ENCODE peak calls at places on chromosome 7, in ten cellular contexts. One of them, this sample, is unnamed. For H3K27me3 and H3K36me3, the result is how much of the 10 kb centered on the place peaks cover.

GRCh38 chr7:1802899-1803298 is 132.8 kb downstream of the ELFN1 start:
- DNase-seq in hepatocyte: no peak
- DNase-seq in CD8-positive, alpha-beta memory T cell: no peak
- DNase-seq in stomach: peak
- DNase-seq in lung: no peak
- DNase-seq in NT2/D1: no peak
- DNase-seq in BJ: no peak
- DNase-seq in psoas muscle: no peak
- DNase-seq in GM23248: no peak
- DNase-seq in IMR-90: no peak
- DNase-seq in this sample: no peak

GRCh38 chr7:32115831-32116230 is 45.6 kb upstream of the PDE1C start:
- DNase-seq in psoas muscle: no peak
- DNase-seq in lung: no peak
- DNase-seq in hepatocyte: no peak
- DNase-seq in stomach: no peak
- DNase-seq in NT2/D1: no peak
- DNase-seq in IMR-90: peak
- DNase-seq in GM23248: peak
- DNase-seq in BJ: peak
- DNase-seq in CD8-positive, alpha-beta memory T cell: no peak
- DNase-seq in this sample: no peak

GRCh38 chr7:23291957-23292560 is 7.1 kb upstream of the MALSU1 start:
- DNase-seq in NT2/D1: no peak
- DNase-seq in psoas muscle: no peak
- DNase-seq in lung: no peak
- DNase-seq in GM23248: no peak
- DNase-seq in BJ: no peak
- DNase-seq in IMR-90: no peak
- DNase-seq in CD8-positive, alpha-beta memory T cell: no peak
- DNase-seq in stomach: no peak
- DNase-seq in hepatocyte: no peak
- DNase-seq in this sample: no peak

GRCh38 chr7:151802469-151802846 is 74.5 kb downstream of the PRKAG2 start:
- DNase-seq in GM23248: no peak
- DNase-seq in CD8-positive, alpha-beta memory T cell: no peak
- DNase-seq in lung: no peak
- DNase-seq in stomach: no peak
- DNase-seq in BJ: no peak
- DNase-seq in IMR-90: no peak
- DNase-seq in psoas muscle: peak
- DNase-seq in hepatocyte: no peak
- DNase-seq in NT2/D1: no peak
- DNase-seq in this sample: no peak

GRCh38 chr7:22726849-22727792 is at the start of gene IL6:
- DNase-seq in BJ: peak
- DNase-seq in CD8-positive, alpha-beta memory T cell: peak
- DNase-seq in lung: peak
- DNase-seq in IMR-90: peak
- DNase-seq in psoas muscle: peak
- DNase-seq in hepatocyte: peak
- DNase-seq in GM23248: peak
- DNase-seq in stomach: peak
- DNase-seq in NT2/D1: peak
- DNase-seq in this sample: peak

GRCh38 chr7:151632750-151633515 is 113.2 kb upstream of the RHEB start:
- DNase-seq in CD8-positive, alpha-beta memory T cell: peak
- DNase-seq in stomach: peak
- DNase-seq in BJ: no peak
- DNase-seq in hepatocyte: peak
- DNase-seq in lung: peak
- DNase-seq in GM23248: peak
- DNase-seq in psoas muscle: peak
- DNase-seq in IMR-90: peak
- DNase-seq in NT2/D1: no peak
- DNase-seq in this sample: peak

GRCh38 chr7:96416599-96416998 is 94.7 kb upstream of the SLC25A13 start:
- DNase-seq in NT2/D1: no peak
- DNase-seq in stomach: no peak
- DNase-seq in psoas muscle: no peak
- DNase-seq in IMR-90: no peak
- DNase-seq in GM23248: no peak
- DNase-seq in hepatocyte: no peak
- DNase-seq in BJ: no peak
- DNase-seq in lung: no peak
- DNase-seq in CD8-positive, alpha-beta memory T cell: no peak
- DNase-seq in this sample: no peak

GRCh38 chr7:121752706-121753105 is 120.3 kb upstream of the PTPRZ1 start:
- DNase-seq in hepatocyte: peak
- DNase-seq in CD8-positive, alpha-beta memory T cell: no peak
- DNase-seq in stomach: no peak
- DNase-seq in lung: no peak
- DNase-seq in BJ: no peak
- DNase-seq in IMR-90: peak
- DNase-seq in GM23248: peak
- DNase-seq in psoas muscle: no peak
- DNase-seq in NT2/D1: peak
- DNase-seq in this sample: no peak

GRCh38 chr7:112362796-112363195 is 87.5 kb upstream of the IFRD1 start:
- DNase-seq in stomach: no peak
- DNase-seq in NT2/D1: no peak
- DNase-seq in psoas muscle: no peak
- DNase-seq in IMR-90: no peak
- DNase-seq in CD8-positive, alpha-beta memory T cell: no peak
- DNase-seq in lung: peak
- DNase-seq in BJ: no peak
- DNase-seq in hepatocyte: no peak
- DNase-seq in GM23248: peak
- DNase-seq in this sample: peak

GRCh38 chr7:1254281-1255082 is 21.8 kb downstream of the UNCX start:
- DNase-seq in lung: no peak
- DNase-seq in hepatocyte: no peak
- DNase-seq in BJ: no peak
- DNase-seq in IMR-90: no peak
- DNase-seq in psoas muscle: peak
- DNase-seq in CD8-positive, alpha-beta memory T cell: no peak
- DNase-seq in GM23248: no peak
- DNase-seq in NT2/D1: no peak
- DNase-seq in stomach: no peak
- DNase-seq in this sample: no peak

GRCh38 chr7:47954231-47954911 is 6.1 kb upstream of the PKD1L1 start:
- DNase-seq in CD8-positive, alpha-beta memory T cell: no peak
- DNase-seq in lung: no peak
- DNase-seq in BJ: no peak
- DNase-seq in stomach: no peak
- DNase-seq in psoas muscle: no peak
- DNase-seq in NT2/D1: no peak
- DNase-seq in IMR-90: peak
- DNase-seq in hepatocyte: no peak
- DNase-seq in GM23248: peak
- DNase-seq in this sample: no peak

DNA sequence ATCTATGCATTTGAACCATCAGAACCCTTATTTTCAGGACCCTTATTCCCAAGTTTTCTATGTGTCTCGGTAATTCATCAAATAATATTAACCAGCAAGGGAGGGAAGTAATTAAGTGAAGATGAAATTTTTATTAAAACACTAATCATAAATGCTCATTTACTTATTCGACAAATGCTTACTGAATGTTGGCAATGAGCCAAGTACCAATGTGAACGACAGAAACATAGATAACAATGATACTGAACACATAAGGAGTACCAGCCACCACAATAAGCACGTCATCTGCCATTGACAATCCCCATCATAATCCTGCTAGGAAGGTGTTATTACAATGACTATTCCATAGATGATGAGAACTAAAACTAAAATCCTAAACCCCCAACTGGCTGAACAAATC is 45.5 kb downstream of the GRM8 start:
- DNase-seq in hepatocyte: no peak
- DNase-seq in BJ: no peak
- DNase-seq in NT2/D1: no peak
- DNase-seq in stomach: no peak
- DNase-seq in GM23248: no peak
- DNase-seq in CD8-positive, alpha-beta memory T cell: no peak
- DNase-seq in psoas muscle: no peak
- DNase-seq in IMR-90: no peak
- DNase-seq in lung: no peak
- DNase-seq in this sample: no peak
- H3K27me3 ChIP-seq in hepatocyte: under half
- H3K27me3 ChIP-seq in BJ: under half
- H3K27me3 ChIP-seq in NT2/D1: under half
- H3K27me3 ChIP-seq in stomach: under half
- H3K27me3 ChIP-seq in GM23248: under half
- H3K27me3 ChIP-seq in CD8-positive, alpha-beta memory T cell: under half
- H3K27me3 ChIP-seq in psoas muscle: under half
- H3K27me3 ChIP-seq in IMR-90: under half
- H3K27me3 ChIP-seq in lung: under half
- H3K27me3 ChIP-seq in this sample: under half

GRCh38 chr7:148790327-148790726 is 91.6 kb downstream of the CUL1 start:
- DNase-seq in psoas muscle: no peak
- DNase-seq in IMR-90: no peak
- DNase-seq in hepatocyte: no peak
- DNase-seq in BJ: no peak
- DNase-seq in GM23248: no peak
- DNase-seq in CD8-positive, alpha-beta memory T cell: no peak
- DNase-seq in stomach: no peak
- DNase-seq in lung: no peak
- DNase-seq in NT2/D1: no peak
- DNase-seq in this sample: no peak
- H3K36me3 ChIP-seq in psoas muscle: half or more
- H3K36me3 ChIP-seq in IMR-90: half or more
- H3K36me3 ChIP-seq in hepatocyte: under half
- H3K36me3 ChIP-seq in BJ: under half
- H3K36me3 ChIP-seq in GM23248: half or more
- H3K36me3 ChIP-seq in CD8-positive, alpha-beta memory T cell: half or more
- H3K36me3 ChIP-seq in stomach: half or more
- H3K36me3 ChIP-seq in lung: under half
- H3K36me3 ChIP-seq in NT2/D1: half or more
- H3K36me3 ChIP-seq in this sample: half or more

DNA sequence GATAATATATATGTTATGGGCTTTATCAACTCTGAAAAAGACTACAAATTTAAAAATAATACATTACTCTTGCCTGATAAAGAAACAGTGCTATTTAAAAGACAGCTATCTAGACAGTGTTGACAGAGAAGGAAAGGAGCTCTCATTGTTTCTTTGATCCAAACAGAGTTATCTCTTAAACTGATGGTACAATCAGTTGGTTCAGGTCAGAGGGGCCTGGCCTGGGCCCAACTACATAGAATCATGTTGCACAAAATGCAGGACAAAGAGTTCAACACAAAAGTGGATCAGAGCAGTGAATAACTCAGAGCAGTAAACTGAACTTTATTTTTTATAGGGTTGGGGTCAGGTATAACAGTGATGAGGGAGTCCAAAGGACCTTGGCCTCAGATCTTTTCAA is 33.8 kb upstream of the SEMA3D start:
- DNase-seq in lung: no peak
- DNase-seq in NT2/D1: no peak
- DNase-seq in hepatocyte: no peak
- DNase-seq in CD8-positive, alpha-beta memory T cell: no peak
- DNase-seq in GM23248: no peak
- DNase-seq in stomach: no peak
- DNase-seq in IMR-90: no peak
- DNase-seq in BJ: no peak
- DNase-seq in psoas muscle: no peak
- DNase-seq in this sample: no peak
- H3K27me3 ChIP-seq in lung: under half
- H3K27me3 ChIP-seq in NT2/D1: under half
- H3K27me3 ChIP-seq in hepatocyte: under half
- H3K27me3 ChIP-seq in CD8-positive, alpha-beta memory T cell: under half
- H3K27me3 ChIP-seq in GM23248: under half
- H3K27me3 ChIP-seq in stomach: under half
- H3K27me3 ChIP-seq in IMR-90: under half
- H3K27me3 ChIP-seq in BJ: under half
- H3K27me3 ChIP-seq in psoas muscle: under half
- H3K27me3 ChIP-seq in this sample: under half

DNA sequence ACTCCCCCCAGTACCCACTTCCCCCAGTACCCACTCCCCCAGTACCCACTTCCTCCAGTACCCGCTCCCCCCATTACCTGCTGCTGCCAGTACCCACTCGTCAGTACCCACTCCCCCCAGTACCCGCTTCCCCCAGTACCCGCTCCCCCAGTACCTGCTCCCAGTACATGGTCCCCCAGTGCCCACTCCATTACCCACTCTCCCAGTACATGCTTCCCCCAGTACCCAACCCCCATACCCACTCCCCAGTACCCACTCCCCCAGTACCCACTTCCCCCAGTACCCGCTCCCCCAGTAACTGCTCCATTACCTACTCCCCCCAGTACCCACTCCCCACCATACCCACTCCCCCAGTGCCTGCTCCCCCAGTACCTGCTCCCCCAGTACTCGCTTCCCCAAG is 550.6 kb downstream of the DNAJB6 start:
- DNase-seq in GM23248: no peak
- DNase-seq in psoas muscle: no peak
- DNase-seq in NT2/D1: no peak
- DNase-seq in stomach: no peak
- DNase-seq in hepatocyte: no peak
- DNase-seq in lung: no peak
- DNase-seq in BJ: no peak
- DNase-seq in IMR-90: no peak
- DNase-seq in CD8-positive, alpha-beta memory T cell: no peak
- DNase-seq in this sample: no peak
- H3K36me3 ChIP-seq in GM23248: under half
- H3K36me3 ChIP-seq in psoas muscle: under half
- H3K36me3 ChIP-seq in NT2/D1: under half
- H3K36me3 ChIP-seq in stomach: under half
- H3K36me3 ChIP-seq in hepatocyte: under half
- H3K36me3 ChIP-seq in lung: under half
- H3K36me3 ChIP-seq in BJ: under half
- H3K36me3 ChIP-seq in IMR-90: under half
- H3K36me3 ChIP-seq in CD8-positive, alpha-beta memory T cell: under half
- H3K36me3 ChIP-seq in this sample: under half

GRCh38 chr7:126394406-126394805 is 858.3 kb downstream of the GRM8 start:
- DNase-seq in IMR-90: no peak
- DNase-seq in psoas muscle: no peak
- DNase-seq in lung: no peak
- DNase-seq in stomach: no peak
- DNase-seq in CD8-positive, alpha-beta memory T cell: no peak
- DNase-seq in hepatocyte: no peak
- DNase-seq in BJ: no peak
- DNase-seq in NT2/D1: no peak
- DNase-seq in GM23248: no peak
- DNase-seq in this sample: peak
- H3K27me3 ChIP-seq in IMR-90: under half
- H3K27me3 ChIP-seq in psoas muscle: under half
- H3K27me3 ChIP-seq in lung: under half
- H3K27me3 ChIP-seq in stomach: under half
- H3K27me3 ChIP-seq in CD8-positive, alpha-beta memory T cell: under half
- H3K27me3 ChIP-seq in hepatocyte: under half
- H3K27me3 ChIP-seq in BJ: under half
- H3K27me3 ChIP-seq in NT2/D1: under half
- H3K27me3 ChIP-seq in GM23248: under half
- H3K27me3 ChIP-seq in this sample: under half